ENCODE peak calls at places on chromosomes 13 and 19, in five cellular contexts. G is activated naive CD8-positive, alpha-beta T cell treated with anti-CD3 and anti-CD28 coated beads for 36 hours; F is HCEC 1CT; N is stimulated activated CD4-positive, alpha-beta T cell treated with anti-CD3 and anti-CD28 coated beads, TNF-alpha, amount 100 ng/mL, for 48 hours; A is NCI-H345. U is an unnamed sample.
A peak's percentile ranks its signal among the peaks of the same experiment; 100 is the strongest.

GRCh38 chr13:109631069-109631468 is 155.3 kb downstream of the IRS2 start:
- DNase-seq in G (no peak), F (no peak), N (no peak), A (no peak), U (no peak)

GRCh38 chr19:4636761-4637160 is 2.6 kb upstream of the TNFAIP8L1 start:
- DNase-seq in F (no peak), A (no peak), N (no peak), G (no peak), U (no peak)

GRCh38 chr13:36360863-36361262 is 14.7 kb upstream of the SPART start:
- DNase-seq in A (no peak), N (no peak), F (no peak), G (no peak), U (no peak)

GRCh38 chr13:98033277-98034247 is 80.1 kb downstream of the IPO5 start:
- DNase-seq in N (no peak), G (no peak), F (peak; percentile 55), A (no peak), U (no peak)

GRCh38 chr13:49859568-49859967 is 67.1 kb upstream of the KPNA3 start:
- DNase-seq in N (no peak), F (peak; percentile 98), G (no peak), A (no peak), U (no peak)

GRCh38 chr19:1082165-1082927 is 12.8 kb downstream of the POLR2E start:
- DNase-seq in F (no peak), N (peak; percentile 86), A (peak; percentile 99), G (peak; percentile 86), U (peak; percentile 87)

GRCh38 chr19:54209058-54209747 is 8.5 kb downstream of the RPS9 start:
- DNase-seq in A (no peak), N (no peak), F (peak; percentile 10), G (peak; percentile 22), U (no peak)

GRCh38 chr13:80235559-80236296 is 105.2 kb downstream of the SPRY2 start:
- DNase-seq in A (peak; percentile 56), F (no peak), G (no peak), N (no peak), U (no peak)

GRCh38 chr13:113410472-113411201 is 42.7 kb downstream of the ADPRHL1 start:
- DNase-seq in A (no peak), N (no peak), F (peak; percentile 72), G (no peak), U (no peak)

GRCh38 chr13:31431722-31432137 is 232.0 kb downstream of the B3GLCT start:
- DNase-seq in G (peak; percentile 21), A (peak; percentile 2), N (peak; percentile 18), F (peak; percentile 10), U (peak; percentile 11)

GRCh38 chr13:24243311-24243710 is 66.1 kb upstream of the C1QTNF9 start:
- DNase-seq in G (no peak), N (no peak), A (no peak), F (no peak), U (no peak)

GRCh38 chr13:73715114-73715909 is 418.9 kb downstream of the KLF12 start:
- DNase-seq in N (no peak), F (no peak), A (no peak), G (peak; percentile 38), U (no peak)

GRCh38 chr19:4744451-4745170 is 21.0 kb upstream of the DPP9 start:
- DNase-seq in F (peak; percentile 92), A (no peak), N (no peak), G (no peak), U (no peak)

GRCh38 chr19:53511933-53512374 is 26.0 kb upstream of the ZNF331 start:
- DNase-seq in A (peak; percentile 10), G (peak; percentile 49), F (peak; percentile 5), N (peak; percentile 40), U (peak; percentile 28)

GRCh38 chr13:19587635-19588300 is 26.4 kb upstream of the TPTE2 start:
- DNase-seq in N (peak; percentile 32), F (peak; percentile 45), A (peak; percentile 2), G (peak; percentile 17), U (no peak)

GRCh38 chr13:93260591-93260990 is 34.0 kb downstream of the GPC6 start:
- DNase-seq in N (no peak), G (no peak), F (peak; percentile 65), A (no peak), U (no peak)

GRCh38 chr19:19406878-19407639 is 1.6 kb downstream of the GATAD2A start:
- DNase-seq in N (no peak), A (no peak), G (peak; percentile 66), F (peak; percentile 44), U (no peak)

GRCh38 chr19:47377208-47377701 is 28.1 kb downstream of the DHX34 start:
- DNase-seq in N (no peak), F (no peak), G (no peak), A (peak; percentile 82), U (no peak)

GRCh38 chr19:3521104-3521445 is 15.0 kb downstream of the FZR1 start:
- DNase-seq in F (no peak), A (no peak), G (no peak), N (no peak), U (no peak)

GRCh38 chr19:4795400-4795799 is 3.9 kb downstream of the FEM1A start:
- DNase-seq in N (no peak), G (no peak), A (no peak), F (no peak), U (no peak)

GRCh38 chr13:21516806-21517205 is 57.7 kb upstream of the ZDHHC20 start:
- DNase-seq in N (no peak), A (no peak), G (no peak), F (no peak), U (no peak)

GRCh38 chr19:33795370-33796163 is 1.1 kb upstream of the KCTD15 start:
- DNase-seq in N (peak; percentile 57), F (peak; percentile 32), G (peak; percentile 73), A (peak; percentile 55), U (peak; percentile 81)

GRCh38 chr13:76769238-76769859 is 116.9 kb downstream of the KCTD12 start:
- DNase-seq in A (no peak), G (no peak), F (no peak), N (no peak), U (no peak)

GRCh38 chr13:31538067-31539042 is 201.0 kb upstream of the RXFP2 start:
- DNase-seq in N (no peak), F (peak; percentile 39), A (peak; percentile 7), G (no peak), U (no peak)

GRCh38 chr13:26679945-26680516 is 80.6 kb downstream of the GPR12 start:
- DNase-seq in A (no peak), G (no peak), N (no peak), F (no peak), U (no peak)

GRCh38 chr13:80654638-80655249 is 313.8 kb upstream of the SPRY2 start:
- DNase-seq in G (no peak), A (no peak), N (no peak), F (no peak), U (no peak)

GRCh38 chr13:100443998-100444328 is 144.6 kb downstream of the GGACT start:
- DNase-seq in G (no peak), F (no peak), N (no peak), A (no peak), U (no peak)

GRCh38 chr19:57903298-57904174 is 12.9 kb downstream of the ZNF417 start:
- DNase-seq in A (no peak), G (no peak), F (peak; percentile 37), N (no peak), U (peak; percentile 11)

GRCh38 chr13:33092422-33092987 is 76.3 kb downstream of the KL start:
- DNase-seq in A (no peak), F (no peak), G (no peak), N (no peak), U (no peak)

GRCh38 chr13:100428966-100429365 is 159.6 kb downstream of the GGACT start:
- DNase-seq in F (no peak), A (no peak), G (no peak), N (no peak), U (no peak)

GRCh38 chr19:8334458-8335342 is 8.4 kb downstream of the KANK3 start:
- DNase-seq in A (peak; percentile 77), G (peak; percentile 73), N (no peak), F (peak; percentile 37), U (peak; percentile 75)

GRCh38 chr19:18948976-18949356 is 7.9 kb upstream of the HOMER3 start:
- DNase-seq in F (no peak), G (no peak), N (no peak), A (no peak), U (no peak)

GRCh38 chr19:49667473-49667872 is 1.7 kb downstream of the BCL2L12 start:
- DNase-seq in F (no peak), N (no peak), G (no peak), A (no peak), U (no peak)

GRCh38 chr13:44197791-44198770 is 175.5 kb upstream of the SERP2 start:
- DNase-seq in N (no peak), A (no peak), G (peak; percentile 64), F (no peak), U (peak; percentile 21)

GRCh38 chr19:42323852-42324654 is 1.4 kb upstream of the MEGF8 start:
- DNase-seq in A (no peak), F (no peak), G (peak; percentile 30), N (peak; percentile 14), U (no peak)

GRCh38 chr13:90445179-90445578 is 902.3 kb upstream of the MIR17HG start:
- DNase-seq in A (no peak), F (peak; percentile 81), G (no peak), N (no peak), U (no peak)

GRCh38 chr19:2607712-2608601 is 94.5 kb downstream of the GNG7 start:
- DNase-seq in G (peak; percentile 93), N (peak; percentile 93), A (peak; percentile 10), F (no peak), U (no peak)

GRCh38 chr19:1181606-1182005 is 7.5 kb upstream of the SBNO2 start:
- DNase-seq in F (no peak), A (no peak), G (no peak), N (no peak), U (no peak)

GRCh38 chr13:110520431-110521295 is 40.9 kb downstream of the RAB20 start:
- DNase-seq in A (peak; percentile 24), N (no peak), G (no peak), F (no peak), U (no peak)

GRCh38 chr19:246551-246950 is 44.7 kb downstream of the PLPP2 start:
- DNase-seq in A (no peak), F (no peak), G (peak; percentile 47), N (no peak), U (no peak)

U was measured in GM12891.